ENCODE peak calls at places on chromosomes 16 and 17, in six cellular contexts. G is fibroblast of lung, B is OCI-LY7, C is hepatocyte, W is IMR-90, U is GM23248. H is an unnamed sample. For H3K4me1, the result is how much of the 10 kb centered on the place peaks cover.

GRCh38 chr16:87499189-87499486 is 6.3 kb upstream of the ZCCHC14 start:
- DNase-seq in G (peak), B (no peak), C (no peak), W (peak), U (peak), H (no peak)

GRCh38 chr16:46894011-46894672 is 10.0 kb downstream of the GPT2 start:
- DNase-seq in G (peak), B (no peak), C (peak), W (peak), U (peak), H (no peak)

GRCh38 chr16:88387941-88388627 is 5.3 kb downstream of the ZNF469 start:
- DNase-seq in G (peak), B (no peak), C (peak), W (peak), U (peak), H (no peak)

GRCh38 chr17:4482338-4483011 is 16.2 kb upstream of the SPNS2 start:
- DNase-seq in G (no peak), B (no peak), C (no peak), W (no peak), U (no peak), H (no peak)

GRCh38 chr16:59205403-59205802 is 471.3 kb upstream of the GOT2 start:
- DNase-seq in G (no peak), B (no peak), C (no peak), W (no peak), U (no peak), H (no peak)

GRCh38 chr17:58693208-58693607 is 806 bp downstream of the RAD51C start:
- DNase-seq in G (peak), B (peak), C (no peak), W (no peak), U (peak), H (no peak)

GRCh38 chr16:22183901-22184614 is 21.8 kb downstream of the SDR42E2 start:
- DNase-seq in G (no peak), B (peak), C (no peak), W (no peak), U (no peak), H (peak)

GRCh38 chr16:89134269-89134668 is 37.3 kb upstream of the CDH15 start:
- DNase-seq in G (no peak), B (no peak), C (no peak), W (no peak), U (no peak), H (no peak)

GRCh38 chr17:39080416-39081179 is 70.8 kb downstream of the PLXDC1 start:
- DNase-seq in G (peak), B (no peak), C (no peak), W (peak), U (peak), H (no peak)

GRCh38 chr17:60039096-60039495 is 39.6 kb downstream of the HEATR6 start:
- DNase-seq in G (no peak), B (no peak), C (no peak), W (no peak), U (no peak), H (no peak)

GRCh38 chr17:57530508-57530907 is 214.6 kb downstream of the CCDC182 start:
- DNase-seq in G (no peak), B (peak), C (no peak), W (peak), U (peak), H (no peak)

GRCh38 chr16:25155553-25156460 is 44.3 kb downstream of the LCMT1 start:
- DNase-seq in G (no peak), B (no peak), C (no peak), W (peak), U (peak), H (no peak)

GRCh38 chr17:71438631-71439146 is 682.1 kb upstream of the SOX9 start:
- DNase-seq in G (peak), B (no peak), C (peak), W (peak), U (peak), H (peak)

GRCh38 chr17:76544916-76545365 is 5.1 kb downstream of the PRCD start:
- DNase-seq in G (no peak), B (no peak), C (no peak), W (no peak), U (no peak), H (no peak)

GRCh38 chr16:48932216-48932855 is 322.4 kb upstream of the N4BP1 start:
- DNase-seq in G (no peak), B (no peak), C (no peak), W (no peak), U (no peak), H (no peak)

GRCh38 chr17:304461-304860 is 48.1 kb downstream of the RPH3AL start:
- DNase-seq in G (no peak), B (no peak), C (peak), W (no peak), U (peak), H (no peak)

GRCh38 chr17:8224891-8225812 is 14.8 kb upstream of the AURKB start:
- DNase-seq in G (no peak), B (no peak), C (no peak), W (no peak), U (no peak), H (no peak)

GRCh38 chr17:37744961-37745800 is at the start of gene HNF1B:
- DNase-seq in G (no peak), B (no peak), C (peak), W (no peak), U (no peak), H (no peak)

GRCh38 chr16:88449267-88449561 is 3.9 kb upstream of the ZFPM1 start:
- DNase-seq in G (no peak), B (no peak), C (no peak), W (no peak), U (peak), H (peak)

GRCh38 chr17:45276031-45276430 is 14.1 kb upstream of the SPATA32 start:
- DNase-seq in G (peak), B (no peak), C (no peak), W (peak), U (no peak), H (no peak)

GRCh38 chr16:19210175-19210924 is 42.3 kb downstream of the SYT17 start:
- DNase-seq in G (peak), B (peak), C (peak), W (peak), U (no peak), H (no peak)

GRCh38 chr16:81994485-81994884 is 16.8 kb downstream of the SDR42E1 start:
- DNase-seq in G (no peak), B (peak), C (no peak), W (no peak), U (peak), H (no peak)

GRCh38 chr17:16398270-16399267 is 16.8 kb upstream of the TRPV2 start:
- DNase-seq in G (no peak), B (peak), C (no peak), W (no peak), U (no peak), H (peak)

GRCh38 chr17:79035686-79036085 is 11.7 kb downstream of the C1QTNF1 start:
- DNase-seq in G (no peak), B (no peak), C (no peak), W (no peak), U (no peak), H (no peak)
- H3K4me1 ChIP-seq in G (under half), B (under half), C (under half), W (under half), U (under half), H (under half)

GRCh38 chr16:84929421-84930297 is 81.7 kb downstream of the ZDHHC7 start:
- DNase-seq in G (no peak), B (no peak), C (no peak), W (no peak), U (peak), H (no peak)

GRCh38 chr16:84931107-84931494 is 80.2 kb downstream of the ZDHHC7 start:
- DNase-seq in G (no peak), B (no peak), C (no peak), W (no peak), U (no peak), H (no peak)

GRCh38 chr16:84928679-84929420 is 82.5 kb downstream of the ZDHHC7 start:
- DNase-seq in G (peak), B (no peak), C (peak), W (peak), U (peak), H (no peak)

GRCh38 chr16:84931506-84931905 is 79.8 kb downstream of the ZDHHC7 start:
- DNase-seq in G (no peak), B (no peak), C (no peak), W (peak), U (peak), H (no peak)

DNA sequence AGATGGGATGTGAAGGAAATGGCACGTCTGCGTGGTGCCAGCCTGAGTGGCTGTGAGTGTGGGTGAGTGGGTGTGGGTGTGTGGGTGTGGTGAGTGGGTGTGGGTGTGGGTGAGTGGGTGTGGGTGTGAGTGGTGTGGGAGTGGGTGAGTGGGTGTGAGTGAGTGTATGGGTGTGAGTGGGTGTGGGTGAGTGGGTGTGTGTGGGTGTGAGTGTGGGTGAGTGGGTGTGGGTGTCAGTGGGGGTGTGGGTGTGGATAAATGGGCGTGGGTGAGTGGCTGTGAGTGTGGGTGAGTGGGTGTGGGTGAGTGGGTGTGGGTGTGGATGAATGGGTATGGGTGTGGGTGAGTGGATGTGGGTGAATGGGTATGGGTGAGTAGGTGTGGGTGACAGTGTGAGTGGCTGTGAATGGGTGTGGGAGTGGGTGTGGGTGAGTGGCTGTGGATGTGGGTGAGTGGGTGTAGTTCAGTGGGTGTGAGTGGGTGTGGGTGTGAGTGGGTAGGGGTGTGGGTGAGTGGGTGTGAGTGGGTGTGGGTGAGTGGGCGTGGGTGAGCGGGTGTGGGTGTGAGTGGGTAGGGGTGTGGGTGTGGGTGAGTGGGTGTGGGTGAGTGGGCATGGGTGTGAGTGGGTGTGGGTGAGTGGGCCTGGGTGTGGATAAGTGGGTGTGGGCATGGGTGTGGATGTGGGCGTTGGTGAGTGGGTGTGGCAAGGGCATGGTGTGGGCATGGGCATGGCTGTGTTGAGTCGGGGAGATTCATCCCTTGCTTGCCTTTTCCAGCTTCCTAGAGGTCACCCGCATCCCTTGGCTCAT is 80.8 kb downstream of the ZDHHC7 start:
- DNase-seq in G (no peak), B (no peak), C (no peak), W (no peak), U (no peak), H (no peak)
- H3K4me2 ChIP-seq in G (no peak), B (no peak), C (no peak), W (no peak), U (no peak), H (no peak)

DNA sequence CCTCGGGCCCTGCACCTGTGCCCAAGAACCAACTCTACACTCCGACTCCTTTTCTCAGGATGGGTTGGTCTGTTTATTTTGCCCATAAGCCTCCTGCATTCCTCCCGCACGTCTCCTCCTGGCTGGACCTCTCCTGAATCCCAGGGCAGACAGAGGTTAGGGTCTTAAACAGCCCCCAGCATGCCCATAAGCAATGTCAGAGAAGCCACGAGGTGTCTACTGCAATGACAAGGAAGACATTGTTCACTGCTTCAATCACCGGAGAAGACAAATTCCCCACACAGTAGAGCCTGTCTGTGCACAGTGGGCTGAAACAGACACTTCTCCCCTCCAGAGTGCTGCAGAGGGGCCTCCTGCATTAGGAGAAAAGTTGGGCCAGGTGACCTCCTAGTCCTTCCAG is 230.6 kb upstream of the RPL38 start:
- DNase-seq in G (no peak), B (no peak), C (no peak), W (no peak), U (no peak), H (no peak)
- H3K4me1 ChIP-seq in G (under half), B (under half), C (under half), W (under half), U (under half), H (under half)

GRCh38 chr17:9233761-9234160 is 212.5 kb downstream of the NTN1 start:
- DNase-seq in G (no peak), B (no peak), C (no peak), W (no peak), U (no peak), H (no peak)
- H3K4me2 ChIP-seq in G (no peak), B (no peak), C (no peak), W (no peak), U (no peak), H (no peak)

GRCh38 chr16:77696149-77696548 is 26.2 kb upstream of the NUDT7 start:
- DNase-seq in G (no peak), B (no peak), C (peak), W (no peak), U (no peak), H (no peak)

GRCh38 chr16:77690416-77690815 is 31.9 kb upstream of the NUDT7 start:
- DNase-seq in G (no peak), B (no peak), C (no peak), W (no peak), U (no peak), H (no peak)

GRCh38 chr16:77689971-77690370 is 32.3 kb upstream of the NUDT7 start:
- DNase-seq in G (no peak), B (no peak), C (no peak), W (no peak), U (no peak), H (no peak)

DNA sequence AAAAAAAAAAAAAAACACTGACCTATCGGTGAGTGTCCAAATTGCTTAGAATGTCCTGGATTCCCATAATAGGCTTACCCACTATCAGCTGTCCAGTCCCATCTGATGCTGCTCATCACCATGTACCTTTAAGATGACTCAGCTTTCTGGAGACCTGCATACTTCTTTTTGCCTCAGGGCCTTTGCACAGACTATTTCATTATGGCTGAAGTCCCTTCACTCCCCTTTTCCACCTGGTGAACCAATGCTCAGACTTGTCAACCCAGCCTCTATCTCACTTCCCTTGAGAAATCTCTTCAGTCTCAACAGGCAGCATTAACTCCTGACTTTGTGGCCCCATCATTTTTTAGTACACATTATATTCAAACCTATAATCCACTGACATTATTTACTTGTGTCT is 29.7 kb upstream of the NUDT7 start:
- DNase-seq in G (no peak), B (no peak), C (no peak), W (no peak), U (no peak), H (no peak)
- H3K4me1 ChIP-seq in G (under half), B (under half), C (under half), W (under half), U (under half), H (under half)

GRCh38 chr17:40490289-40490853 is 11.1 kb downstream of the TNS4 start:
- DNase-seq in G (peak), B (peak), C (peak), W (peak), U (peak), H (peak)
- H3K4me2 ChIP-seq in G (peak), B (peak), C (no peak), W (no peak), U (peak), H (peak)

GRCh38 chr16:561413-561794 is 1.2 kb downstream of the PRR35 start:
- DNase-seq in G (no peak), B (no peak), C (no peak), W (no peak), U (no peak), H (no peak)

GRCh38 chr16:560701-561412 is 663 bp downstream of the PRR35 start:
- DNase-seq in G (no peak), B (no peak), C (no peak), W (no peak), U (no peak), H (peak)

GRCh38 chr16:559021-559380 is 1.2 kb upstream of the PRR35 start:
- DNase-seq in G (no peak), B (no peak), C (no peak), W (no peak), U (no peak), H (no peak)

GRCh38 chr16:559411-560207 is 585 bp upstream of the PRR35 start:
- DNase-seq in G (no peak), B (no peak), C (no peak), W (no peak), U (no peak), H (peak)

GRCh38 chr16:560221-560700 is at the start of gene PRR35:
- DNase-seq in G (no peak), B (no peak), C (no peak), W (no peak), U (no peak), H (peak)
- H3K4me1 ChIP-seq in G (under half), B (under half), C (under half), W (under half), U (under half), H (under half)

DNA sequence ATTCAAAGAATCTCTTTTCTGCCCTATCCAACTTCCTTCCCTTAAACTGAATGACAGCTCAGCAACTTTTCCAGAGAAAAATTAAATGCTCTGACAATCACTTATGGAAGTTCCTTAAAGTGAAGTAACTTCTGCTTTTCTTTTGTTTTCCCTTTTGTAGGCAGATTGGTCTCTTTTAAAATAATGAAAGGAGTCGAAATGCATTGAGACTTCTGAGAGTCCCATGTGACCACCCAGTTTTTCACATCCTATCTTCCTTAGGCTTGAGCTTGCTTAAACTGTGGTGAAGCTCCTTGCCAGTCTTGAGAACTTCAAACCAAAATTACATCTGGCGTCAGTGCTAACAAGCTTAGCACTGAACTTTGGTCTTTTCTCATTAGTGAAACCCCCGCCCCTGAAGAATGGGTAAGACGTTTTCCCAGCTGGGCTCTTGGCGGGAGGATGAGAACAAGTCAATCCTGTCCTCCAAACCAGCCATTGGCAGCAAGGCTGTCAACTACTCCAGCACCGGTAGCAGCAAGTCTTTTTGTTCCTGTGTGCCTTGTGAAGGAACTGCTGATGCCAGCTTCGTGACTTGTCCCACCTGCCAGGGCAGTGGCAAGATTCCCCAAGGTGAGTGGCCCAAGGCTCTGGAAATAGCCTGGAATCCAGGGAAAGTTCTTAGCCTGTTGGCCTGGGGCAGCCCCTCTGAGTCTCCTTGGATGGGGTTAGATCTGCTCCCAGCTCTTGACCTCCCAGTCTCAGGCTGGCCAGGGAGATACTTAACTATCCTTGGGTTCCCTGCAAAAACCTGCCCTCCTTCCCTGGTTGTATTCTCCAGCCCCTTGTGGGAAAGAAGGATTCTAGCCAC is 1.2 kb downstream of the TMEM106A start:
- DNase-seq in G (no peak), B (peak), C (no peak), W (no peak), U (peak), H (no peak)
- H3K4me2 ChIP-seq in G (peak), B (peak), C (peak), W (peak), U (peak), H (no peak)

GRCh38 chr17:50542795-50543774 is 3.9 kb upstream of the SPATA20 start:
- DNase-seq in G (no peak), B (no peak), C (peak), W (no peak), U (peak), H (no peak)

GRCh38 chr17:50547736-50548083 is 736 bp downstream of the SPATA20 start:
- DNase-seq in G (no peak), B (no peak), C (no peak), W (no peak), U (peak), H (no peak)

GRCh38 chr17:50546701-50547034 is 306 bp upstream of the SPATA20 start:
- DNase-seq in G (no peak), B (no peak), C (no peak), W (no peak), U (no peak), H (no peak)

GRCh38 chr17:50547035-50547735 is at the start of gene SPATA20:
- DNase-seq in G (peak), B (peak), C (peak), W (peak), U (peak), H (peak)

GRCh38 chr17:50545306-50545705 is 1.7 kb upstream of the SPATA20 start:
- DNase-seq in G (no peak), B (no peak), C (no peak), W (no peak), U (no peak), H (no peak)
- H3K4me1 ChIP-seq in G (under half), B (under half), C (under half), W (under half), U (under half), H (under half)

H was measured in SK-N-SH.